ENCODE peak calls at places on chromosomes 16 and 17, in four cellular contexts. F is neuronal stem cell, Z is occipital lobe, T is brain pericyte. C is an unnamed sample.

GRCh38 chr17:81432873-81433451 is 37.7 kb downstream of the BAHCC1 start:
- DNase-seq in Z (no peak), T (no peak), F (no peak), C (no peak)

GRCh38 chr16:75494696-75495601 is at the start of gene CHST6:
- DNase-seq in Z (peak; percentile 29), T (no peak), F (peak; percentile 69), C (no peak)

GRCh38 chr16:1220098-1220728 is 4.9 kb downstream of the TPSG1 start:
- DNase-seq in F (no peak), Z (no peak), T (no peak), C (no peak)

GRCh38 chr16:50519602-50520001 is 28.6 kb upstream of the NKD1 start:
- DNase-seq in T (no peak), F (no peak), Z (no peak), C (no peak)

GRCh38 chr16:11976850-11977205 is 294 bp downstream of the SNX29 start:
- DNase-seq in T (no peak), F (no peak), Z (no peak), C (no peak)

GRCh38 chr16:80208015-80208414 is 332.8 kb upstream of the DYNLRB2 start:
- DNase-seq in T (no peak), F (no peak), Z (no peak), C (no peak)

GRCh38 chr17:42835732-42836131 is 2.5 kb downstream of the PSME3 start:
- DNase-seq in F (no peak), Z (no peak), T (no peak), C (no peak)

GRCh38 chr16:85629326-85629725 is 16.2 kb downstream of the GSE1 start:
- DNase-seq in T (no peak), Z (no peak), F (no peak), C (no peak)

GRCh38 chr16:53121043-53121442 is 66.3 kb downstream of the CHD9 start:
- DNase-seq in T (no peak), Z (no peak), F (no peak), C (no peak)

GRCh38 chr17:44385287-44386181 is 3.9 kb downstream of the ITGA2B start:
- DNase-seq in Z (peak; percentile 62), T (no peak), F (peak; percentile 80), C (no peak)

GRCh38 chr16:85192736-85193493 is 80.6 kb upstream of the CIBAR2 start:
- DNase-seq in Z (no peak), T (no peak), F (no peak), C (no peak)

GRCh38 chr17:28737770-28738679 is 5.8 kb upstream of the TRAF4 start:
- DNase-seq in Z (no peak), F (no peak), T (no peak), C (no peak)

GRCh38 chr16:47731252-47731651 is 270.1 kb downstream of the PHKB start:
- DNase-seq in F (no peak), Z (no peak), T (peak; percentile 49), C (peak; percentile 56)

GRCh38 chr16:89300311-89300975 is 82.9 kb downstream of the ZNF778 start:
- DNase-seq in T (no peak), Z (no peak), F (no peak), C (no peak)

GRCh38 chr17:8806206-8807069 is 7.3 kb upstream of the MFSD6L start:
- DNase-seq in Z (no peak), T (no peak), F (no peak), C (no peak)

GRCh38 chr16:70638814-70639792 is 7.3 kb upstream of the IL34 start:
- DNase-seq in T (peak; percentile 86), F (no peak), Z (no peak), C (no peak)

GRCh38 chr17:50279181-50279526 is 4.9 kb downstream of the TMEM92 start:
- DNase-seq in T (no peak), Z (no peak), F (no peak), C (no peak)

GRCh38 chr16:23959069-23959800 is 123.5 kb downstream of the PRKCB start:
- DNase-seq in Z (no peak), F (no peak), T (no peak), C (no peak)

GRCh38 chr17:64498308-64499203 is 1.7 kb upstream of the POLG2 start:
- DNase-seq in F (no peak), Z (no peak), T (no peak), C (no peak)

GRCh38 chr17:58308985-58309917 is 19.3 kb downstream of the TSPOAP1 start:
- DNase-seq in T (no peak), Z (no peak), F (no peak), C (no peak)

GRCh38 chr17:41678907-41679739 is 9.6 kb upstream of the EIF1 start:
- DNase-seq in T (no peak), Z (no peak), F (no peak), C (no peak)

GRCh38 chr16:89017956-89018604 is 41.1 kb upstream of the CBFA2T3 start:
- DNase-seq in T (no peak), Z (no peak), F (no peak), C (no peak)

GRCh38 chr17:20952183-20952582 is 90.6 kb downstream of the USP22 start:
- DNase-seq in F (no peak), T (no peak), Z (no peak), C (no peak)

GRCh38 chr17:61116577-61116976 is 283.1 kb upstream of the TBX2 start:
- DNase-seq in T (no peak), F (no peak), Z (no peak), C (no peak)

GRCh38 chr16:3971261-3971660 is 90.7 kb upstream of the CREBBP start:
- DNase-seq in F (no peak), Z (no peak), T (peak; percentile 50), C (no peak)

GRCh38 chr16:20409398-20410152 is at the start of gene ACSM5:
- DNase-seq in Z (no peak), F (no peak), T (peak; percentile 16), C (no peak)

GRCh38 chr17:10268005-10268404 is 69.6 kb upstream of the GAS7 start:
- DNase-seq in F (no peak), Z (no peak), T (no peak), C (no peak)

GRCh38 chr17:70054961-70055360 is 20.1 kb upstream of the KCNJ16 start:
- DNase-seq in Z (no peak), F (no peak), T (no peak), C (no peak)